ENCODE peak calls at places on chromosomes 7 and 10, in four cellular contexts. D is lower lobe of right lung, L is HFFc6, T is Caco-2. X is an unnamed sample.

GRCh38 chr10:32065871-32066270 is 9.6 kb upstream of the KIF5B start:
- DNase-seq in T (no peak), L (peak), D (no peak), X (no peak)

GRCh38 chr10:124256151-124256550 is 162.6 kb downstream of the OAT start:
- DNase-seq in T (peak), L (no peak), D (no peak), X (no peak)

GRCh38 chr7:25720427-25720826 is 431.6 kb upstream of the NFE2L3 start:
- DNase-seq in T (no peak), D (no peak), L (no peak), X (no peak)

GRCh38 chr10:13349776-13350274 is 1.7 kb upstream of the SEPHS1 start:
- DNase-seq in T (peak), D (peak), L (peak), X (peak)

GRCh38 chr7:43465581-43466554 is 117.0 kb upstream of the STK17A start:
- DNase-seq in T (no peak), D (no peak), L (no peak), X (no peak)

GRCh38 chr7:51949726-51950644 is 633.4 kb upstream of the COBL start:
- DNase-seq in D (no peak), T (no peak), L (no peak), X (peak)

GRCh38 chr7:95472521-95473160 is 13.1 kb upstream of the ASB4 start:
- DNase-seq in L (no peak), D (no peak), T (no peak), X (peak)

GRCh38 chr7:141355057-141355456 is 196.2 kb upstream of the AGK start:
- DNase-seq in T (no peak), D (no peak), L (peak), X (no peak)

GRCh38 chr7:17690030-17690429 is 250.3 kb downstream of the SNX13 start:
- DNase-seq in D (no peak), L (peak), T (no peak), X (no peak)

GRCh38 chr10:70597856-70598815 is 4.4 kb downstream of the PRF1 start:
- DNase-seq in T (peak), D (no peak), L (no peak), X (no peak)

GRCh38 chr7:155178096-155178495 is 108.0 kb downstream of the HTR5A start:
- DNase-seq in D (no peak), L (no peak), T (peak), X (no peak)

GRCh38 chr10:61081331-61081730 is 137.3 kb upstream of the RHOBTB1 start:
- DNase-seq in L (no peak), D (no peak), T (no peak), X (no peak)

GRCh38 chr7:137488038-137488437 is 144.5 kb upstream of the PTN start:
- DNase-seq in L (no peak), D (no peak), T (no peak), X (no peak)
- TF ChIP-seq CTCF in L (peak), D (no peak), T (no peak), X (no peak)

DNA sequence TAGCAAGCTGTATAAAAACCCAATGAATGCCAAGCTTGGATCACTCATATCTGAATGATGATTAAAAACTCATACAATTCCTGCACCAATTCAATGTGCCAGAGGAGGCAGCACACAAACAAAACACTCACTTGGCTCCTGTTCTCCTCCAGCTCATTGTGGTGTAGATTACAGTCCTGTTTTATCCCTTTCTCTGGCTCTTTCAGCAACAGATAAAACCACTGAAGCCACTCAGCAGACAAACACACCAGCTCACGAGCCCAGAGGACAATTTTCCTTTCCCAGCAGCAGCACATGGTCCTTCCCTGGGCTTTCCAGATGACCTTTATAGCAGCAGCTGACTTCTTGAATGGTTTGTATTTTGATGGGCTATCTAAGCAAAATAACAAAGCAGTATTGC is 107.3 kb upstream of the STARD3NL start:
- DNase-seq in L (no peak), T (no peak), D (no peak), X (no peak)
- TF ChIP-seq CTCF in L (no peak), T (peak), D (peak), X (peak)

GRCh38 chr10:92594194-92594593 is 1.3 kb downstream of the KIF11 start:
- DNase-seq in T (no peak), L (no peak), D (no peak), X (no peak)

GRCh38 chr10:92591550-92592140 is 1.3 kb upstream of the KIF11 start:
- DNase-seq in T (peak), L (peak), D (peak), X (peak)

GRCh38 chr10:92593553-92594046 is 670 bp downstream of the KIF11 start:
- DNase-seq in T (no peak), L (no peak), D (no peak), X (no peak)

GRCh38 chr10:92592761-92593552 is at the start of gene KIF11:
- DNase-seq in L (peak), T (peak), D (peak), X (peak)

GRCh38 chr10:92590623-92591549 is 2.0 kb upstream of the KIF11 start:
- DNase-seq in T (peak), D (peak), L (peak), X (peak)
- TF ChIP-seq CTCF in T (peak), D (no peak), L (peak), X (no peak)

DNA sequence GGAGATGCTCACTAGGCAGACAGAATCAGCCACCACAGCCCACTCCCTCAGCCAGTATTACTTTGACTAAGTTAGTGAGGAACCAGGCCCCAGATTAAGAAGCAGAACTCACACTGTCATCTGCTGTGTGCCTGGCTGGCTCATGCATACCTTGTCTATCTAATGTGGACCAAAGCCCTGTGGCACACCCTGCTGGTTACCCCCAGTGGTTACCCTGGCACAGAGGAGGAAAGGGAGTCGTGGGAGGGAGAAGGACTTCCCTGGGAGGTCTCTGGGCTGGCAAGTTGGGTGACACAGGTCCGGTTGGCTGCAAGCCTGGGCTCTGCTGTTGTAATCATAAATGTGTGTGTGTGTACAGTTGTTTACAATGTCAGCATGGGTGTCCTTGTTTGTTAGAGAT is 7.5 kb upstream of the SH2D4B start:
- DNase-seq in T (no peak), D (no peak), L (peak), X (no peak)
- TF ChIP-seq CTCF in T (peak), D (peak), L (peak), X (no peak)

DNA sequence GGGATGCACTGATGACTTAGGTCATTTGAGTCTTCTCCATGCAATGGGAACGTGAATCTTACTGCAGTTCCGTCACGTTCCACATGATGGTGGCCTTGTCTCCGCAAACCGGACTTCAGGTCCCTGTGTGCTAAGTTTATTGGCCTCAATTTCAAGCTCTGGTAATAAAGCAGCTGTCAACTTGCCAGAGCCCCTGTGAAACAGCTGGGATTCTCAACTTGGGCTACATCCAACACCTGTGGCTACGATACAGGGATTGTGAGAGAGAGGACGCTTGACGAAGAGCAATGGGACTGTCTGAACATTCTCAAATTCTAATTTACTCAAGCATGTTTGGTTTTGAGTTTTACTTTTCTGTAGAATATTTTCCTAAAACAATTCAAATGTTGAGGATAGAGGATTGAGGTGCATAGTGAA is 174.2 kb downstream of the PTN start:
- DNase-seq in T (peak), L (peak), D (no peak), X (peak)
- TF ChIP-seq CTCF in T (peak), L (peak), D (peak), X (peak)

GRCh38 chr7:132307465-132307864 is 268.8 kb downstream of the PLXNA4 start:
- DNase-seq in T (no peak), L (no peak), D (no peak), X (no peak)
- TF ChIP-seq CTCF in T (no peak), L (no peak), D (no peak), X (no peak)

X was measured in nephron progenitor cell.